ENCODE peak calls at places on chromosomes 3 and 15, in four cellular contexts. H, E, C and S are unnamed samples.

GRCh38 chr15:74218172-74218885 is 15.7 kb upstream of the STRA6 start:
- DNase-seq in E (no peak), H (no peak), C (no peak), S (no peak)

GRCh38 chr3:126552688-126553283 is 5.9 kb downstream of the C3orf22 start:
- DNase-seq in C (no peak), H (no peak), E (no peak), S (no peak)

GRCh38 chr15:74525946-74526345 is 15.1 kb upstream of the ARID3B start:
- DNase-seq in H (no peak), E (no peak), C (no peak), S (no peak)

GRCh38 chr15:88897456-88898194 is 2.3 kb upstream of the HAPLN3 start:
- DNase-seq in C (peak; percentile 63), H (peak; percentile 78), E (peak; percentile 23), S (no peak)

GRCh38 chr15:89416339-89417183 is 79.8 kb downstream of the RHCG start:
- DNase-seq in E (no peak), H (peak; percentile 71), C (peak; percentile 82), S (no peak)

GRCh38 chr15:38688761-38689160 is 124.1 kb upstream of the RASGRP1 start:
- DNase-seq in E (no peak), H (peak; percentile 90), C (no peak), S (no peak)

GRCh38 chr3:31043184-31043819 is 148.8 kb upstream of the GADL1 start:
- DNase-seq in C (peak; percentile 48), H (no peak), E (no peak), S (no peak)

GRCh38 chr15:77527164-77527778 is 105.4 kb downstream of the LINGO1 start:
- DNase-seq in E (no peak), H (no peak), C (no peak), S (no peak)

GRCh38 chr15:26838742-26839460 is 28.0 kb upstream of the GABRA5 start:
- DNase-seq in C (no peak), E (no peak), H (no peak), S (no peak)

GRCh38 chr3:56818156-56818985 is 16.6 kb upstream of the ARHGEF3 start:
- DNase-seq in H (no peak), E (no peak), C (no peak), S (no peak)

GRCh38 chr3:49554639-49555265 is 475 bp downstream of the BSN start:
- DNase-seq in C (no peak), H (no peak), E (no peak), S (peak; percentile 52)

GRCh38 chr3:83946554-83946953 is 1012.2 kb upstream of the CADM2 start:
- DNase-seq in H (no peak), E (no peak), C (no peak), S (no peak)

GRCh38 chr3:154776549-154777230 is 303.4 kb upstream of the MME start:
- DNase-seq in C (no peak), H (no peak), E (no peak), S (no peak)

GRCh38 chr3:143839980-143840379 is 8.3 kb downstream of the SLC9A9 start:
- DNase-seq in E (no peak), H (no peak), C (no peak), S (no peak)

GRCh38 chr3:136195258-136196063 is 674 bp downstream of the MSL2 start:
- DNase-seq in E (peak; percentile 69), C (peak; percentile 73), H (peak; percentile 86), S (peak; percentile 81)

GRCh38 chr15:69094124-69095030 is 66.1 kb upstream of the GLCE start:
- DNase-seq in H (no peak), C (no peak), E (no peak), S (no peak)

GRCh38 chr3:88142094-88142624 is 7.6 kb upstream of the C3orf38 start:
- DNase-seq in C (no peak), E (no peak), H (no peak), S (no peak)

GRCh38 chr3:157526036-157526435 is 22.8 kb upstream of the VEPH1 start:
- DNase-seq in H (no peak), E (no peak), C (no peak), S (no peak)

GRCh38 chr15:35624881-35625280 is 78.9 kb upstream of the DPH6 start:
- DNase-seq in C (no peak), E (no peak), H (no peak), S (no peak)

GRCh38 chr3:126266291-126266840 is 86.0 kb upstream of the ALDH1L1 start:
- DNase-seq in E (no peak), C (no peak), H (no peak), S (no peak)

GRCh38 chr3:30913176-30913575 is 18.7 kb upstream of the GADL1 start:
- DNase-seq in E (no peak), H (no peak), C (no peak), S (no peak)

GRCh38 chr3:28576590-28577220 is 228.1 kb upstream of the AZI2 start:
- DNase-seq in H (no peak), E (no peak), C (no peak), S (no peak)

GRCh38 chr3:119331661-119332060 is 37.5 kb downstream of the ARHGAP31 start:
- DNase-seq in E (no peak), H (no peak), C (no peak), S (no peak)

GRCh38 chr3:160676547-160677303 is at the start of gene ARL14:
- DNase-seq in H (no peak), C (no peak), E (no peak), S (no peak)

GRCh38 chr3:138861755-138862333 is 27.1 kb upstream of the PIK3CB start:
- DNase-seq in C (no peak), H (no peak), E (no peak), S (no peak)

GRCh38 chr15:41258706-41259471 is 27.8 kb downstream of the CHP1 start:
- DNase-seq in E (no peak), C (peak; percentile 63), H (no peak), S (no peak)

GRCh38 chr3:37971467-37971866 is 19.1 kb upstream of the VILL start:
- DNase-seq in H (no peak), C (no peak), E (no peak), S (no peak)

GRCh38 chr3:155013427-155013826 is 66.7 kb upstream of the MME start:
- DNase-seq in C (no peak), H (no peak), E (no peak), S (no peak)

GRCh38 chr15:33292718-33293307 is 18.0 kb upstream of the RYR3 start:
- DNase-seq in E (peak; percentile 18), C (peak; percentile 43), H (no peak), S (peak; percentile 36)

GRCh38 chr3:52056521-52056967 is at the start of gene DUSP7:
- DNase-seq in C (peak; percentile 57), H (peak; percentile 61), E (peak; percentile 60), S (peak; percentile 50)

DNA sequence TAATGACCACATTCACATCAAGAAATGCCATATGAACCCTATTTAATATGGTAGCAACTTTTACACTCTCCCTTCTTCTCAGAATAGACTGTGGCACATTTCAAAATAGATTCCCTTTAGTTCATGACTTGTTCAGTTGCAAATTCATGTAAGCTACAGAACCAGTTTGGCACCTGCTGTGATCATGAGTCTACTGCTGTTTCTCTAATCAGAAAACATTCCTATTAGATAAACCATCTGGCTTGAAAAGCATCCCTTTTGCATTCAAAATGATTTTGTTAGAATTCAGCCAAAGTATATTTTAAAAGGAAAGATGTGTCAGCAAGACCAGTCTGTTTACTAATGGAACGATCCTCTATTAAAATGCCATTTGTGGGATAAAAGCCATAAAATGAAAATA is 304.4 kb downstream of the BCHE start:
- DNase-seq in H (no peak), C (no peak), E (no peak), S (no peak)
- H3K27ac ChIP-seq in H (no peak overlapping the region), C (no peak overlapping the region), E (no peak overlapping the region), S (no peak overlapping the region)

DNA sequence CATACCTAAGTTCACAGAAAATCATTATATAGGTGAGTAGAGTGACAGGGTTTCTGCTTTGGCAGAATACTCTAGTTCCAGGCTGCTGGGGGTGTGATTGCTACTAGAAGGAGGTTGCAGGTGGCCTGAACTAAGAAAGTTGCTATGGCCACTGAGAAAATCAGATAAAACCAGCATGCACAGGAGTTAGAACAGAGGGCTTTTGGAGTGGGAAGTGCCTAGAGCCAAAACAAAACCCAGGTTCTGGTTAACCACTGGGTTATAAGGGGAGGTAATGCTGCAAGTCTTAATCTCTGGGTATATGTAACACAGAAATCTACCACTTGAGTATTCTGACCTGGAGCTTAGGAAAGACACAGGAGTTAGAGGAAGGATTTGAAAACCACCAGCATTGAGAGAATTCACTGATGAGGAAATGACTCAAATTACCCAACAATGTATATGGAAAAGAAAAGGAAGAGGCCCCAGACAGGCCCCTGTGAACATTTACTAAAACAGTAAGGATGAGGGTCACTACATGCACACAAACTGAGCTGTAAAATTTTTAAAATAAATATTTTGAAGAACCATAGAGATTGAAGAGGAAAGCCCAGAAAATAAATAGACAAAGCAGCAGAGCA is 60.0 kb downstream of the PLOD2 start:
- DNase-seq in C (no peak), H (no peak), E (no peak), S (no peak)
- H3K27ac ChIP-seq in C (no peak overlapping the region), H (no peak overlapping the region), E (no peak overlapping the region), S (no peak overlapping the region)

GRCh38 chr15:66953523-66954229 is 111.7 kb upstream of the SMAD3 start:
- DNase-seq in H (no peak), E (no peak), C (no peak), S (no peak)

GRCh38 chr15:66956672-66957540 is 108.5 kb upstream of the SMAD3 start:
- DNase-seq in H (no peak), C (no peak), E (no peak), S (no peak)

GRCh38 chr15:66955001-66955516 is 110.3 kb upstream of the SMAD3 start:
- DNase-seq in C (no peak), E (no peak), H (no peak), S (no peak)

GRCh38 chr15:66954601-66955000 is 110.8 kb upstream of the SMAD3 start:
- DNase-seq in H (no peak), E (no peak), C (no peak), S (no peak)

DNA sequence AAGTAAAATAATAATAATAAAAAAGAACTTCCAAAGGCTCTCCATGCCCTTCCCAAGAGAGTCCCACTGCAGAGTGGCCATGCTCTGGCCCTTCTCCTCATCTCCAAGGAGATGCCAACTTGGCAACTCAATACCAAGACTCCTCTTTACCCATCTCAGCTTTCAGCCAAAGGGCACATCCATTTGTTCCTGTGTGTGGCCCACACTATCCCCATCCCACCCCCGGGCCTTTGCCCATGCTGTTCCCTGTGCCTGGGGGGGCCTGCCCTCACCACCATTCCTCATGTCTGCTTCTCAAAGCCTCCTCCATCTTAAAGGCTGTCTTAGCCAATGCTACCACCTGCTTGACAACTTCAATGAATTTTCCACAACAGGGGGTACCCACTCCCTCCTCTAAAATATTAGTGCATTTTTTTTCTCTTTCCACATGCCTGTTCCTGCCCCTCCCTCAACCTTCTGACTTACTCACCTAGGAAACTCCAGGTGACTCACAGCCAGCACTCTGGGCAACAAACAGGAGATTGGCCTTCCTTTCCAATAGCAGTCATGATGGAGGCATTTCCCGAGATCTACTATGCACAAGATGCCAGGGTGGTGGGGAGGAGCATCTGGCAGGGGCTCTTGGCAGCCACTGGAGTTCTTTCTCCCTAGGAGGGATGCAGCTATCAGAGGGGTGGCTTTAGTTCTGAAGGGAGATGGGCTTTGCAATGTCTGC is 109.4 kb upstream of the SMAD3 start:
- DNase-seq in C (no peak), H (no peak), E (no peak), S (no peak)
- H3K27ac ChIP-seq in C (no peak overlapping the region), H (no peak overlapping the region), E (no peak overlapping the region), S (no peak overlapping the region)

GRCh38 chr3:64214002-64214696 is 11.1 kb downstream of the PRICKLE2 start:
- DNase-seq in H (no peak), C (no peak), E (no peak), S (no peak)

GRCh38 chr3:64213224-64213893 is 11.9 kb downstream of the PRICKLE2 start:
- DNase-seq in H (no peak), C (no peak), E (no peak), S (no peak)

GRCh38 chr3:64215084-64215483 is 10.2 kb downstream of the PRICKLE2 start:
- DNase-seq in H (no peak), E (no peak), C (no peak), S (no peak)

GRCh38 chr3:64215559-64215958 is 9.7 kb downstream of the PRICKLE2 start:
- DNase-seq in E (no peak), H (no peak), C (no peak), S (no peak)

GRCh38 chr3:64214697-64215018 is 10.6 kb downstream of the PRICKLE2 start:
- DNase-seq in H (no peak), E (no peak), C (no peak), S (no peak)
- H3K27ac ChIP-seq in H (no peak overlapping the region), E (no peak overlapping the region), C (no peak overlapping the region), S (no peak overlapping the region)